ENCODE peak calls at places on chromosomes 13 and 19, in seven cellular contexts. W is stimulated activated CD4-positive, alpha-beta T cell treated with anti-CD3 and anti-CD28 coated beads, Interleukin-1b, Interleukin-23, amount 100 ng/mL, for 4 hours; A is pons; D is SJSA1; J is NCI-H2029; U is effector memory CD8-positive, alpha-beta T cell; F is PC-3. H is an unnamed sample.
A peak's percentile ranks its signal among the peaks of the same experiment; 100 is the strongest.

GRCh38 chr13:79407349-79407979 is 1.4 kb upstream of the RBM26 start:
- DNase-seq in A (no peak), W (no peak), U (no peak), F (no peak), D (no peak), J (peak; percentile 21), H (no peak)

GRCh38 chr13:91203430-91203829 is 144.1 kb upstream of the MIR17HG start:
- DNase-seq in J (no peak), D (no peak), A (no peak), F (no peak), U (no peak), W (no peak), H (no peak)

GRCh38 chr13:29693297-29693945 is 97.9 kb upstream of the SLC7A1 start:
- DNase-seq in A (no peak), J (no peak), U (no peak), F (no peak), D (no peak), W (no peak), H (no peak)

GRCh38 chr19:17947815-17948473 is 15.1 kb downstream of the CCDC124 start:
- DNase-seq in U (peak; percentile 95), A (peak; percentile 90), W (peak; percentile 93), D (peak; percentile 94), J (peak; percentile 94), F (peak; percentile 95), H (peak; percentile 95)

GRCh38 chr19:44891016-44891882 is at the start of gene TOMM40:
- DNase-seq in U (no peak), A (no peak), D (no peak), W (peak; percentile 100), J (peak; percentile 100), F (no peak), H (no peak)

GRCh38 chr13:23288995-23289394 is 108.2 kb downstream of the SGCG start:
- DNase-seq in W (no peak), A (no peak), D (no peak), U (no peak), F (no peak), J (no peak), H (no peak)

GRCh38 chr13:28707629-28708427 is 10.9 kb downstream of the SLC46A3 start:
- DNase-seq in U (no peak), F (peak; percentile 72), W (no peak), A (peak; percentile 71), J (no peak), D (no peak), H (peak; percentile 19)

GRCh38 chr19:39544920-39545319 is 5.0 kb upstream of the EID2 start:
- DNase-seq in A (no peak), U (no peak), J (no peak), D (no peak), W (no peak), F (no peak), H (no peak)

GRCh38 chr13:105144020-105144419 is 1391.4 kb downstream of the EFNB2 start:
- DNase-seq in J (no peak), F (no peak), W (no peak), D (no peak), A (no peak), U (no peak), H (no peak)

GRCh38 chr19:10461047-10461949 is 41.0 kb downstream of the PDE4A start:
- DNase-seq in W (peak; percentile 78), D (peak; percentile 88), U (peak; percentile 82), A (peak; percentile 71), F (peak; percentile 94), J (peak; percentile 90), H (peak; percentile 75)

GRCh38 chr19:29320076-29320475 is 107.1 kb upstream of the UQCRFS1 start:
- DNase-seq in D (no peak), F (no peak), J (no peak), A (no peak), W (no peak), U (no peak), H (peak; percentile 6)

GRCh38 chr13:98575009-98575866 is 1.7 kb downstream of the STK24 start:
- DNase-seq in W (no peak), A (no peak), J (no peak), U (no peak), D (no peak), F (no peak), H (no peak)

GRCh38 chr13:67515895-67516294 is 285.8 kb upstream of the PCDH9 start:
- DNase-seq in F (peak; percentile 70), J (no peak), W (no peak), D (no peak), A (no peak), U (no peak), H (no peak)

GRCh38 chr19:2424686-2425621 is 2.4 kb downstream of the TIMM13 start:
- DNase-seq in U (no peak), D (no peak), A (no peak), F (peak; percentile 66), J (no peak), W (no peak), H (no peak)

GRCh38 chr13:34738251-34739170 is 203.6 kb upstream of the NBEA start:
- DNase-seq in J (no peak), A (no peak), F (no peak), U (no peak), W (no peak), D (no peak), H (no peak)

GRCh38 chr19:33438016-33438671 is 64.6 kb downstream of the CEBPG start:
- DNase-seq in J (peak; percentile 78), U (no peak), F (peak; percentile 1), D (no peak), A (peak; percentile 61), W (no peak), H (peak; percentile 22)

GRCh38 chr13:112554214-112554850 is 33.6 kb downstream of the TUBGCP3 start:
- DNase-seq in U (no peak), W (no peak), J (no peak), D (no peak), A (no peak), F (no peak), H (no peak)

GRCh38 chr13:38685974-38686571 is 804 bp upstream of the FREM2 start:
- DNase-seq in W (no peak), D (no peak), J (no peak), A (peak; percentile 83), U (no peak), F (peak; percentile 26), H (peak; percentile 27)

GRCh38 chr13:98445340-98446233 is 131.3 kb downstream of the STK24 start:
- DNase-seq in A (peak; percentile 32), W (peak; percentile 71), J (no peak), U (peak; percentile 77), F (peak; percentile 72), D (peak; percentile 83), H (peak; percentile 48)

GRCh38 chr13:38582133-38582532 is 104.7 kb upstream of the FREM2 start:
- DNase-seq in U (no peak), F (peak; percentile 59), D (no peak), J (no peak), W (no peak), A (peak; percentile 89), H (peak; percentile 76)

GRCh38 chr13:112828756-112829155 is 138.9 kb downstream of the ATP11A start:
- DNase-seq in F (no peak), D (no peak), J (no peak), W (no peak), A (no peak), U (no peak), H (no peak)

GRCh38 chr13:28052945-28053344 is 47.4 kb downstream of the FLT3 start:
- DNase-seq in F (no peak), D (no peak), J (no peak), U (no peak), A (no peak), W (no peak), H (no peak)

GRCh38 chr13:113367020-113367560 is 3.2 kb upstream of the GRTP1 start:
- DNase-seq in F (no peak), A (no peak), U (no peak), D (no peak), W (no peak), J (no peak), H (no peak)

GRCh38 chr13:24087611-24088235 is 72.8 kb upstream of the SPATA13 start:
- DNase-seq in F (no peak), W (no peak), D (no peak), U (no peak), J (no peak), A (no peak), H (no peak)

GRCh38 chr13:114059946-114060860 is 72.2 kb downstream of the RASA3 start:
- DNase-seq in J (no peak), W (no peak), U (no peak), D (no peak), F (no peak), A (no peak), H (no peak)